ENCODE peak calls at places on chromosome X, in six cellular contexts. I is neuronal stem cell, T is GM23248, U is IMR-90, Y is trophoblast cell, N is HepG2. A is an unnamed sample.

GRCh38 chrX:136525738-136526606 is 6.0 kb upstream of the VGLL1 start:
- DNase-seq in I (no peak), T (peak), U (peak), Y (no peak), N (no peak), A (no peak)

GRCh38 chrX:101252634-101253033 is 33.0 kb downstream of the DRP2 start:
- DNase-seq in I (no peak), T (peak), U (peak), Y (no peak), N (no peak), A (no peak)

GRCh38 chrX:56564182-56564885 is 907 bp downstream of the UBQLN2 start:
- DNase-seq in I (peak), T (peak), U (peak), Y (peak), N (peak), A (peak)

GRCh38 chrX:42776195-42776594 is 1.8 kb downstream of the PPP1R2C start:
- DNase-seq in I (no peak), T (no peak), U (no peak), Y (no peak), N (no peak), A (peak)

GRCh38 chrX:135707880-135708279 is 5.6 kb upstream of the CT45A1 start:
- DNase-seq in I (no peak), T (peak), U (no peak), Y (peak), N (peak), A (peak)

GRCh38 chrX:56733459-56734046 is 4.5 kb downstream of the NBDY start:
- DNase-seq in I (no peak), T (peak), U (peak), Y (peak), N (peak), A (peak)

GRCh38 chrX:68647156-68647957 is at the start of gene STARD8:
- DNase-seq in I (peak), T (peak), U (peak), Y (peak), N (peak), A (no peak)

GRCh38 chrX:152913915-152914314 is 16.0 kb downstream of the ZNF185 start:
- DNase-seq in I (no peak), T (no peak), U (no peak), Y (no peak), N (no peak), A (no peak)

GRCh38 chrX:65677954-65678469 is 10.6 kb downstream of the MSN start:
- DNase-seq in I (no peak), T (peak), U (peak), Y (no peak), N (no peak), A (no peak)

GRCh38 chrX:114626323-114626722 is 42.4 kb downstream of the HTR2C start:
- DNase-seq in I (no peak), T (peak), U (peak), Y (peak), N (peak), A (no peak)

GRCh38 chrX:18098704-18099103 is 122.0 kb downstream of the BEND2 start:
- DNase-seq in I (no peak), T (no peak), U (no peak), Y (peak), N (no peak), A (no peak)

GRCh38 chrX:110120025-110120424 is 117.1 kb downstream of the TMEM164 start:
- DNase-seq in I (no peak), T (no peak), U (no peak), Y (no peak), N (no peak), A (no peak)

GRCh38 chrX:154320406-154320805 is 24.8 kb downstream of the TKTL1 start:
- DNase-seq in I (no peak), T (no peak), U (no peak), Y (no peak), N (no peak), A (no peak)

GRCh38 chrX:31545726-31546125 is 473.9 kb upstream of the FTHL17 start:
- DNase-seq in I (no peak), T (peak), U (no peak), Y (no peak), N (no peak), A (no peak)

GRCh38 chrX:54481751-54482150 is 14.3 kb downstream of the FGD1 start:
- DNase-seq in I (no peak), T (peak), U (no peak), Y (no peak), N (no peak), A (peak)

GRCh38 chrX:153646620-153647373 is at the start of gene DUSP9:
- DNase-seq in I (no peak), T (peak), U (no peak), Y (peak), N (peak), A (no peak)

GRCh38 chrX:9775930-9776329 is 10.3 kb upstream of the GPR143 start:
- DNase-seq in I (no peak), T (no peak), U (no peak), Y (no peak), N (no peak), A (no peak)

GRCh38 chrX:140099221-140099620 is 133.9 kb upstream of the CXorf66 start:
- DNase-seq in I (no peak), T (no peak), U (no peak), Y (no peak), N (no peak), A (no peak)

GRCh38 chrX:111568356-111568755 is 56.9 kb downstream of the SERTM2 start:
- DNase-seq in I (no peak), T (peak), U (peak), Y (peak), N (peak), A (no peak)

GRCh38 chrX:106615041-106615440 is 3.3 kb downstream of the RADX start:
- DNase-seq in I (no peak), T (no peak), U (no peak), Y (no peak), N (no peak), A (no peak)

GRCh38 chrX:129823115-129823514 is 20.6 kb downstream of the ZDHHC9 start:
- DNase-seq in I (no peak), T (peak), U (peak), Y (peak), N (no peak), A (peak)
- H3K27ac ChIP-seq in I (no peak), T (no peak), U (no peak), Y (no peak), N (no peak), A (no peak)

GRCh38 chrX:1327651-1328304 is 8.8 kb upstream of the IL3RA start:
- DNase-seq in I (no peak), T (no peak), U (no peak), Y (no peak), N (no peak), A (no peak)
- H2AFZ ChIP-seq in I (peak), T (no peak), U (no peak), Y (no peak), N (no peak), A (peak)

GRCh38 chrX:3592184-3592583 is 121.3 kb downstream of the PRKX start:
- DNase-seq in I (peak), T (no peak), U (no peak), Y (no peak), N (no peak), A (no peak)
- H3K27ac ChIP-seq in I (no peak), T (no peak), U (no peak), Y (no peak), N (no peak), A (no peak)

DNA sequence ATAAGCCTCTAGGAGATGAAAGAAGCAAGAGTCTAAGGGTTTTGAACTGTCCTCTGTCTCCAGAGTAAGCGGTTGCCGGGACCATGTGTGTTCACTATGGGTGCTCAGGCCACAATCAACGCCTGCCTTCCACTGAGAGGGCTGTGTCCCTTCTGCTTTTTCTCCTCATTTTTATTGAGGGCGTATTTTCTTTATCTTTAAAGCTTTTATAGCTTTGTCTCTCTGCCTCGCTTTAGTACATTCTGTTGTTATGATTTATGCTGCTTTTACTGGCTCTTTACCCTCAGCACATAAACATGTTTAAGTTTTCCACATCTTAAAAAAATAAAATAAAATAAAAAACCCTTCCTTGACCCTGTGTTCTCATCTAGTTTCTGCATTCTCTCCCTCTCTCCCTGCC is 42.4 kb upstream of the ATP6AP2 start:
- DNase-seq in I (no peak), T (no peak), U (no peak), Y (no peak), N (no peak), A (no peak)
- H2AFZ ChIP-seq in I (no peak), T (no peak), U (no peak), Y (no peak), N (no peak), A (no peak)

DNA sequence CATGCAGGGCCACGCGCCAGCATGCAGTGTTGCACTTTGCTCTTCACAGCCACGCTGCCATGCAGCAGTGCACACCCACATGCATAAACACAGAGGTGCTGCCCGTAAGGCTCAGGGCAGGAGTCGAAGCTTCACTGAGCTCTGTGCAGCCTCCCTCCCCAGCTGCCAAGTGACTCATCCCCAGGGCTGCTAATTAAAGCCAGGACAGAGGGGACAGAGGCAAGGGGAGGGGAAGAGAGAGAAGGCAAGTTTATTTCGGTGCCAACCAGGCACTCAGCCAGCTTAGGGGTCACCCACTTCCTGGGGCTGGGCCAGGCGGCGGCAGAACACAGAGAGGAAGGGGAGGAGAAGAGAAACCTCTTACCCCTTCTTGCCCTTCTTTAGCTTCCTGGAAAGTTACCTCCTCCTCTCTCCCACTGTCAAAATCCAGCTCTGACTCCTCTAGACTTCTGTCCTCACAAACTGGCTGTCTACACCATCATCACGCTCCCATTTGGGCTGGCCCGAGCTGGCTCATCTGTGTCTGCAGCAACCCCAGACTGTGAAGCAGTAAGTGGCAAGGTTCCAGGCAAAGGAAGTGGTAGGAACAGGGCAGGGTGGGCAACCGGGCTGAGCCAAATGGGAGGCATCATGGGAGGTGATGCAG is 6.2 kb upstream of the IQSEC2 start:
- DNase-seq in I (no peak), T (peak), U (peak), Y (peak), N (no peak), A (peak)
- H3K27ac ChIP-seq in I (peak), T (peak), U (peak), Y (no peak), N (no peak), A (no peak)

GRCh38 chrX:134646671-134647070 is 11.6 kb downstream of the PLAC1 start:
- DNase-seq in I (no peak), T (no peak), U (no peak), Y (no peak), N (no peak), A (no peak)
- H2AFZ ChIP-seq in I (no peak), T (no peak), U (no peak), Y (no peak), N (no peak), A (no peak)

DNA sequence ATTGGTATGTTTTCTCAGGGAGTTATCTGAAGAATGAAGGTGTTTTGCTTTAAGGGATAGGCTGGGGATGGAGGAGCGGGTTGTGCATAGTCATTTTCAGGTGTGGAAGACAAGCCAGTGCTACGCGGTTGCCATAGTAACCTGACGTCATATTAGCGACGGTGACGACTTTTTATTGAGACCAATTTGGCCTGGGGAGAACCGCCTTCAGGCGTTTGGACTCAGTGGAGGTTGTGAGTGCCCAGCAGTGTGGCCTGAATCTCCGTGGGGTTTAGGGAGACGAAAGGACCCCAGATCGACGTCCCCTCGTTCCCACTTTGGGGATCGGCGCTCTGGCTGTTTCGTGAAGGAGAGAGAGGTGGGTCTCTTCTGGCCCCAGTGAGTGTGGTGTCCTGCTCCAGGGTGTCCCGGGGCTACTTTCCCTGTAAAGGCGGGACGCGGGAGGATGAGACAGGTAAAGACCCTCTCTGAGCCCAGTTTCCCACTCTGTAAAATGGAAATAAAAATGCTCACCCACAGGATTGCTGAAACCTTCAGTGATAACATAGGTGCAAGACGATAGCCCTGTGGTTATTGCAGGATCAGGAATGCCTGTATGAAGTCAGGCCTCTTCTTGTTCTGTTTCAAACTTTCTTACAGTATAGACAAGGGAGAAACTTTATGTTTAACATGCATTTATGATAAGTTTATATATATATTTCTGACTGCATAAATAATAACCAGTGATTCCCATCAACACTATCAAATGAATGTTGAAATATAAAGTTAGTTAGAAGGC is 48.6 kb downstream of the GPRASP3 start:
- DNase-seq in I (peak), T (peak), U (peak), Y (peak), N (peak), A (peak)
- H3K27ac ChIP-seq in I (no peak), T (peak), U (peak), Y (no peak), N (peak), A (no peak)

DNA sequence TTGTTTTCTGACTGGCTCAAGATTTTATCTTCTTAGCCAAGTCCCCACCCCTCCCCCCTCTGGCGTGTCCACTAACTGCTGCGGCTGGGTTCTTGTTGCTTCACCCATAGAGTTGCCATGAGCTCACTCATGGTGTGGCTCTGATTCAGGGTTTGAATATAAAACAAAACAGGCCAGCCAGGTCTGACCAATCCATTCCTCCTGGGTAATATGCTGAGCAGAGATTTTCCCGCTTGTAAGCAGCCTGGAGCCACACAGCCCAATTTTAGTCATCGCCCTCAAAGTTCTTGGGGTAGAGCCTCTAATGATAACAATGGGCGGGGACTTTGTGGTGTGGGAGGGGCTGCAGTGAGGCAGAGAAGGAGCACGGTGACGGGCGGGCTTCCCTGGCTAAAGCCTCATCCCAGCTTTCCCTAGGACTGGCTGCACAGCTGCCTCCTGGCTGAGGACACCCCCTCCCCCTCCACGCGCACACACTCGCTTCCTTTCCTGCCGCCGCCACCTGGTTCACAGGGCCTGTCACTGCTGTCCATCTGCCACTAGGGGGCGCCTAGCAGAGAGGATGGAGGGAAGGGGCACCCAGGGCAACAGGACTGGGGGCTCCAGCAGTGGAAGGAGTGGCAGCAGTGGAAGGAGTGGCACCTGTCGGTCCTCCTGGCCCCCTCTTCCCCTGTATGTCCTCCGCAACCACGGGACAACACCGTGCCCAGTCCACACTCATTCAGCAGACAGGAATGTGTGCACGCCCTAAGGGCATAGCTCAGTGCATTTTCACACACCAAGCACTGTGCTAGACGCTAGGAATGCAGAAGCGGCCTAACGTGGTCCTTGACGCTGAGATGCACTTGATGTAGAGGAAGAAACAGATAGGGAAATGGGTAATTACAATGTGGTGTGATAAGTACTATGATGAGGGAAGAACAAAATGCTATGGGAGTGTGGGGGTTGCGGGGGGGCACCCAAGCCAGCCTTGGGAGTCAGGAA is 26.8 kb downstream of the PRPS1 start:
- DNase-seq in I (peak), T (peak), U (peak), Y (peak), N (peak), A (peak)
- H2AFZ ChIP-seq in I (no peak), T (no peak), U (peak), Y (no peak), N (no peak), A (no peak)

A was measured in OCI-LY7.